ENCODE peak calls at places on chromosomes 3 and 15, in eight cellular contexts. O is Peyer's patch, Q is left ventricle myocardium inferior, M is fibroblast of mammary gland, I is heart left ventricle, W is A549, C is HepG2, N is cardiac muscle cell. K is an unnamed sample.

GRCh38 chr15:82305621-82306048 is 43.0 kb downstream of the SAXO2 start:
- DNase-seq in Q (no peak), O (no peak), W (no peak), C (no peak), M (no peak), I (no peak), N (no peak), K (no peak)

GRCh38 chr15:75350601-75351331 is 3.9 kb downstream of the NEIL1 start:
- DNase-seq in O (no peak), I (no peak), N (no peak), M (peak; percentile 66), W (no peak), Q (no peak), C (no peak), K (no peak)

GRCh38 chr3:27939510-27939909 is 217.4 kb upstream of the EOMES start:
- DNase-seq in W (no peak), O (no peak), N (no peak), I (no peak), C (no peak), M (peak; percentile 8), Q (no peak), K (no peak)

GRCh38 chr3:34212671-34213070 is 414.2 kb downstream of the PDCD6IP start:
- DNase-seq in M (peak; percentile 58), I (peak; percentile 17), N (peak; percentile 36), O (no peak), C (no peak), W (no peak), Q (no peak), K (no peak)

GRCh38 chr3:48118322-48118721 is 69.9 kb downstream of the CDC25A start:
- DNase-seq in I (no peak), N (no peak), W (no peak), Q (no peak), M (no peak), O (no peak), C (no peak), K (no peak)

GRCh38 chr15:99909914-99910313 is 176.7 kb upstream of the LYSMD4 start:
- DNase-seq in W (no peak), C (peak; percentile 9), N (peak; percentile 15), O (no peak), I (no peak), Q (no peak), M (no peak), K (no peak)

GRCh38 chr3:8557298-8557697 is 55.7 kb downstream of the LMCD1 start:
- DNase-seq in N (peak; percentile 29), W (no peak), Q (peak; percentile 38), O (no peak), M (peak; percentile 45), C (no peak), I (peak; percentile 56), K (no peak)

GRCh38 chr3:15505412-15506165 is 15.9 kb downstream of the COLQ start:
- DNase-seq in W (no peak), I (no peak), M (no peak), N (no peak), Q (no peak), C (no peak), O (no peak), K (no peak)

GRCh38 chr15:33467146-33467815 is 156.5 kb downstream of the RYR3 start:
- DNase-seq in N (no peak), Q (no peak), O (no peak), M (no peak), C (no peak), I (no peak), W (no peak), K (no peak)

GRCh38 chr3:128488995-128489859 is 3.8 kb downstream of the GATA2 start:
- DNase-seq in M (no peak), O (no peak), W (no peak), I (peak; percentile 82), C (peak; percentile 65), Q (peak; percentile 57), N (peak; percentile 65), K (no peak)

GRCh38 chr15:73858062-73858461 is 15.3 kb upstream of the TBC1D21 start:
- DNase-seq in M (no peak), C (no peak), Q (no peak), N (no peak), W (no peak), I (no peak), O (no peak), K (no peak)

GRCh38 chr3:160154033-160154432 is 71.2 kb upstream of the C3orf80 start:
- DNase-seq in C (no peak), W (no peak), O (no peak), N (no peak), I (no peak), Q (no peak), M (peak; percentile 45), K (no peak)

GRCh38 chr15:63038926-63039673 is 3.4 kb upstream of the TPM1 start:
- DNase-seq in C (no peak), M (no peak), N (peak; percentile 80), I (no peak), W (no peak), Q (no peak), O (no peak), K (no peak)

GRCh38 chr3:189941679-189942078 is 179.0 kb downstream of the P3H2 start:
- DNase-seq in I (no peak), Q (no peak), O (no peak), W (peak; percentile 41), N (peak; percentile 31), M (peak; percentile 58), C (peak; percentile 79), K (peak; percentile 67)

GRCh38 chr15:88400591-88400990 is 66.6 kb downstream of the MRPL46 start:
- DNase-seq in W (no peak), C (no peak), I (no peak), N (no peak), O (no peak), M (no peak), Q (no peak), K (no peak)
- H3K4me3 ChIP-seq in W (no peak overlapping the region), C (no peak overlapping the region), I (no peak overlapping the region), N (no peak overlapping the region), O (no peak overlapping the region), M (no peak overlapping the region), Q (no peak overlapping the region), K (no peak overlapping the region)

GRCh38 chr3:156149781-156150375 is 29.5 kb downstream of the KCNAB1 start:
- DNase-seq in O (no peak), C (no peak), N (no peak), I (no peak), W (no peak), Q (no peak), M (no peak), K (no peak)

GRCh38 chr3:156148946-156149348 is 28.6 kb downstream of the KCNAB1 start:
- DNase-seq in W (no peak), Q (no peak), N (peak; percentile 73), C (no peak), O (no peak), I (no peak), M (peak; percentile 8), K (no peak)

GRCh38 chr3:156150434-156151066 is 30.2 kb downstream of the KCNAB1 start:
- DNase-seq in O (peak; percentile 35), M (peak; percentile 76), C (peak; percentile 26), I (peak; percentile 37), N (peak; percentile 87), Q (no peak), W (peak; percentile 29), K (peak; percentile 6)

GRCh38 chr3:156151824-156152428 is 31.5 kb downstream of the KCNAB1 start:
- DNase-seq in Q (peak; percentile 64), O (peak; percentile 40), M (peak; percentile 76), I (peak; percentile 60), C (peak; percentile 35), N (peak; percentile 85), W (peak; percentile 29), K (peak; percentile 16)

GRCh38 chr3:156148345-156148945 is 28.1 kb downstream of the KCNAB1 start:
- DNase-seq in Q (no peak), N (no peak), I (no peak), C (no peak), M (no peak), W (no peak), O (no peak), K (no peak)
- H3K4me3 ChIP-seq in Q (peak overlapping the region; percentile 2), N (no peak overlapping the region), I (peak overlapping the region; percentile 10), C (no peak overlapping the region), M (no peak overlapping the region), W (no peak overlapping the region), O (no peak overlapping the region), K (no peak overlapping the region)

GRCh38 chr3:21543380-21544075 is 207.5 kb downstream of the ZNF385D start:
- DNase-seq in I (no peak), M (no peak), N (no peak), Q (no peak), W (no peak), C (no peak), O (no peak), K (no peak)

GRCh38 chr3:21540265-21540664 is 210.7 kb downstream of the ZNF385D start:
- DNase-seq in M (no peak), Q (no peak), O (no peak), W (no peak), N (no peak), C (no peak), I (no peak), K (no peak)

GRCh38 chr3:21542656-21543379 is 208.2 kb downstream of the ZNF385D start:
- DNase-seq in M (no peak), N (no peak), C (no peak), O (no peak), I (no peak), W (no peak), Q (no peak), K (no peak)

GRCh38 chr3:21544076-21544462 is 206.9 kb downstream of the ZNF385D start:
- DNase-seq in W (no peak), M (peak; percentile 52), I (no peak), C (no peak), Q (no peak), N (no peak), O (no peak), K (no peak)
- H3K4me3 ChIP-seq in W (no peak overlapping the region), M (no peak overlapping the region), I (no peak overlapping the region), C (no peak overlapping the region), Q (no peak overlapping the region), N (no peak overlapping the region), O (no peak overlapping the region), K (no peak overlapping the region)

GRCh38 chr3:119346076-119346496 is 51.9 kb downstream of the ARHGAP31 start:
- DNase-seq in M (no peak), Q (no peak), N (no peak), I (no peak), O (no peak), C (no peak), W (no peak), K (no peak)

GRCh38 chr3:119342176-119342575 is 48.0 kb downstream of the ARHGAP31 start:
- DNase-seq in W (no peak), O (no peak), I (no peak), M (peak; percentile 35), Q (no peak), N (no peak), C (no peak), K (no peak)

GRCh38 chr3:119340436-119340835 is 46.3 kb downstream of the ARHGAP31 start:
- DNase-seq in C (no peak), I (no peak), N (no peak), W (no peak), M (no peak), O (no peak), Q (no peak), K (no peak)

GRCh38 chr3:119347036-119347435 is 52.9 kb downstream of the ARHGAP31 start:
- DNase-seq in I (no peak), Q (no peak), N (no peak), O (no peak), C (no peak), W (no peak), M (no peak), K (no peak)

DNA sequence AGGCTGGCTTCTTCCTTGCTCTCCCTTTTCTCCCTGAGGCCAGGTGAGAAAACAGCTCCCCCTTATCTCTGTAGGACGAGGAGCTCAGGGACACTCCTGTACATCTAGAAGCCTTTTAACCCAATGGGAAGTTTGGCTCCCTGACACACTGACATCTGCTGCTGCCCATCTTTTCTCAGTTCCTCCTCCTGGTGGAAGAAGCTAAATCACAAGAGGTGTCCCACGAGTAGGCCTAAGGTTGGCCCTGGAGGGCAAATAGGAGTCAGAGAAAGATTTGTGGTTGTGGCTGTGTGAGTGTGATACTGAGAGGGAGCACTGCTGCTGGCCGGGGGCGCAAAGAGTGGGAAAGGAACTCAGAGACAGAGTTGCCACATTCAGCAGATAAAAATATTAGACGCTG is 49.5 kb downstream of the ARHGAP31 start:
- DNase-seq in C (no peak), O (no peak), I (no peak), N (no peak), W (no peak), M (no peak), Q (no peak), K (no peak)
- H3K4me3 ChIP-seq in C (no peak overlapping the region), O (no peak overlapping the region), I (no peak overlapping the region), N (no peak overlapping the region), W (no peak overlapping the region), M (no peak overlapping the region), Q (no peak overlapping the region), K (no peak overlapping the region)

K was measured in epithelial cell of proximal tubule.